ENCODE peak calls at places on chromosomes 5 and 9, in ten cellular contexts. F is choroid plexus epithelial cell; L is stimulated activated naive CD8-positive, alpha-beta T cell treated with anti-CD3 and anti-CD28 coated beads, Interleukin-15, Interleukin-2, amounts not matched to agents 100 U/mL and 50 U/mL, for 24 hours; B is EH; A is aorta; Z is PC-3; R is occipital lobe; P is anterior cingulate cortex; E is HAP-1; D is NCI-H1092 treated with DMSO at 0.1 percent for 48 hours. M is an unnamed sample.

GRCh38 chr5:28807230-28807629 is 1768.8 kb upstream of the CDH9 start:
- DNase-seq in F (peak), L (no peak), B (no peak), A (no peak), Z (peak), R (no peak), P (no peak), E (no peak), D (no peak), M (no peak)

GRCh38 chr9:35603506-35603985 is 1.5 kb upstream of the TESK1 start:
- DNase-seq in F (peak), L (no peak), B (peak), A (peak), Z (peak), R (no peak), P (peak), E (no peak), D (no peak), M (peak)

GRCh38 chr9:91428431-91428830 is 4.8 kb upstream of the NFIL3 start:
- DNase-seq in F (peak), L (no peak), B (peak), A (no peak), Z (no peak), R (no peak), P (no peak), E (no peak), D (no peak), M (no peak)

GRCh38 chr9:96150324-96151023 is 151.5 kb downstream of the HSD17B3 start:
- DNase-seq in F (no peak), L (peak), B (no peak), A (peak), Z (no peak), R (no peak), P (no peak), E (no peak), D (no peak), M (peak)

GRCh38 chr9:19641046-19641445 is 147.8 kb downstream of the SLC24A2 start:
- DNase-seq in F (peak), L (no peak), B (no peak), A (no peak), Z (peak), R (no peak), P (no peak), E (no peak), D (peak), M (no peak)

GRCh38 chr9:33988219-33988890 is 60.3 kb downstream of the UBAP2 start:
- DNase-seq in F (no peak), L (peak), B (peak), A (no peak), Z (peak), R (no peak), P (no peak), E (no peak), D (no peak), M (no peak)

GRCh38 chr5:150120617-150121447 is 34.5 kb upstream of the CSF1R start:
- DNase-seq in F (peak), L (no peak), B (no peak), A (peak), Z (no peak), R (no peak), P (no peak), E (no peak), D (no peak), M (peak)

GRCh38 chr5:180791611-180792213 is 10.9 kb downstream of the MGAT1 start:
- DNase-seq in F (no peak), L (no peak), B (no peak), A (peak), Z (no peak), R (no peak), P (no peak), E (no peak), D (no peak), M (no peak)

GRCh38 chr5:151905639-151906038 is 19.0 kb downstream of the GLRA1 start:
- DNase-seq in F (no peak), L (no peak), B (peak), A (no peak), Z (peak), R (no peak), P (no peak), E (no peak), D (no peak), M (no peak)

GRCh38 chr5:174843263-174844250 is 119.2 kb downstream of the MSX2 start:
- DNase-seq in F (no peak), L (no peak), B (peak), A (no peak), Z (no peak), R (no peak), P (no peak), E (no peak), D (no peak), M (peak)

GRCh38 chr9:129285382-129285781 is 107.3 kb upstream of the IER5L start:
- DNase-seq in F (no peak), L (no peak), B (no peak), A (peak), Z (no peak), R (no peak), P (no peak), E (peak), D (no peak), M (peak)

GRCh38 chr9:120326076-120326693 is 253.8 kb downstream of the CDK5RAP2 start:
- DNase-seq in F (no peak), L (no peak), B (no peak), A (no peak), Z (no peak), R (no peak), P (no peak), E (no peak), D (no peak), M (no peak)

GRCh38 chr9:91034521-91034920 is 232.9 kb downstream of the SYK start:
- DNase-seq in F (no peak), L (no peak), B (no peak), A (no peak), Z (peak), R (no peak), P (no peak), E (no peak), D (no peak), M (no peak)

GRCh38 chr5:32522429-32523143 is 62.8 kb upstream of the SUB1 start:
- DNase-seq in F (peak), L (peak), B (peak), A (no peak), Z (peak), R (no peak), P (no peak), E (no peak), D (no peak), M (no peak)

GRCh38 chr9:89999176-89999533 is 394.3 kb downstream of the GADD45G start:
- DNase-seq in F (no peak), L (no peak), B (no peak), A (no peak), Z (peak), R (no peak), P (no peak), E (no peak), D (peak), M (no peak)

GRCh38 chr5:11048760-11049159 is 287.7 kb upstream of the DAP start:
- DNase-seq in F (no peak), L (no peak), B (no peak), A (no peak), Z (peak), R (no peak), P (no peak), E (no peak), D (no peak), M (no peak)

GRCh38 chr9:17578911-17579793 is at the start of gene SH3GL2:
- DNase-seq in F (peak), L (peak), B (peak), A (no peak), Z (peak), R (peak), P (peak), E (peak), D (peak), M (no peak)

M was measured in sigmoid colon.